ENCODE peak calls at places on chromosomes 7 and 10, in eight cellular contexts. T is IMR-90; N is tibial nerve; I is testis; P is Peyer's patch; J is right cardiac atrium; W is A549; F is CD8-positive, alpha-beta memory T cell. C is an unnamed sample. For H3K4me1, the result is how much of the 10 kb centered on the place peaks cover.

GRCh38 chr7:82549616-82550285 is 106.2 kb upstream of the CACNA2D1 start:
- DNase-seq in T (no peak), W (no peak), I (no peak), J (no peak), P (no peak), N (no peak), F (no peak), C (no peak)

GRCh38 chr7:14767716-14768425 is 134.7 kb downstream of the DGKB start:
- DNase-seq in T (no peak), F (no peak), W (no peak), I (no peak), P (no peak), J (no peak), N (no peak), C (no peak)

GRCh38 chr7:76514926-76515325 is 4.6 kb downstream of the UPK3B start:
- DNase-seq in I (peak), T (no peak), N (no peak), W (no peak), J (no peak), F (no peak), P (no peak), C (no peak)

GRCh38 chr7:155164316-155164715 is 94.2 kb downstream of the HTR5A start:
- DNase-seq in P (no peak), J (no peak), W (no peak), T (no peak), I (no peak), N (no peak), F (no peak), C (no peak)

GRCh38 chr10:1487288-1487687 is 250.0 kb downstream of the ADARB2 start:
- DNase-seq in I (no peak), P (no peak), J (no peak), N (no peak), T (no peak), F (no peak), W (no peak), C (no peak)

GRCh38 chr10:129642427-129642826 is 175.4 kb downstream of the MGMT start:
- DNase-seq in J (no peak), P (no peak), T (no peak), F (no peak), I (no peak), N (no peak), W (no peak), C (no peak)

GRCh38 chr10:22453948-22454347 is 108.7 kb downstream of the SPAG6 start:
- DNase-seq in N (no peak), T (no peak), F (no peak), I (no peak), P (no peak), W (no peak), J (no peak), C (no peak)

GRCh38 chr10:89534826-89535166 is 598 bp downstream of the SLC16A12 start:
- DNase-seq in J (no peak), I (no peak), T (no peak), P (no peak), W (no peak), N (no peak), F (no peak), C (no peak)

GRCh38 chr10:127117125-127117524 is 79.3 kb downstream of the INSYN2A start:
- DNase-seq in N (peak), J (peak), T (peak), F (no peak), I (peak), P (no peak), W (peak), C (no peak)

GRCh38 chr7:67947651-67948050 is 951.0 kb downstream of the TYW1 start:
- DNase-seq in P (no peak), F (no peak), J (no peak), T (no peak), W (no peak), I (no peak), N (no peak), C (no peak)

GRCh38 chr10:130017631-130018022 is 53.6 kb upstream of the EBF3 start:
- DNase-seq in F (no peak), T (no peak), P (no peak), J (no peak), N (no peak), W (no peak), I (no peak), C (no peak)

GRCh38 chr10:122237326-122237725 is 33.8 kb upstream of the BTBD16 start:
- DNase-seq in F (no peak), I (no peak), P (no peak), T (no peak), N (no peak), W (no peak), J (no peak), C (no peak)

GRCh38 chr7:93350338-93350737 is 118.2 kb downstream of the VPS50 start:
- DNase-seq in I (no peak), P (no peak), F (no peak), W (no peak), N (no peak), J (no peak), T (no peak), C (no peak)

GRCh38 chr10:14271621-14272020 is 59.1 kb downstream of the FRMD4A start:
- DNase-seq in P (no peak), J (no peak), I (no peak), F (no peak), T (peak), W (no peak), N (no peak), C (no peak)

GRCh38 chr7:126574838-126575250 is 677.9 kb downstream of the GRM8 start:
- DNase-seq in J (no peak), N (no peak), T (no peak), I (no peak), P (no peak), W (peak), F (no peak), C (no peak)

GRCh38 chr10:114174462-114175190 is 623 bp upstream of the CCDC186 start:
- DNase-seq in F (no peak), J (peak), I (peak), T (peak), P (peak), W (peak), N (peak), C (no peak)

GRCh38 chr7:125833839-125834238 is 904.2 kb upstream of the POT1 start:
- DNase-seq in F (no peak), J (no peak), T (no peak), W (no peak), P (no peak), I (no peak), N (no peak), C (no peak)

GRCh38 chr10:70115948-70116682 is 16.5 kb downstream of the AIFM2 start:
- DNase-seq in P (peak), J (peak), N (peak), F (peak), I (peak), W (peak), T (peak), C (peak)

GRCh38 chr10:119344381-119344780 is 137.0 kb downstream of the GRK5 start:
- DNase-seq in N (no peak), I (no peak), F (no peak), W (no peak), T (no peak), J (peak), P (no peak), C (no peak)

GRCh38 chr7:112800486-112800885 is 10.3 kb upstream of the TMEM168 start:
- DNase-seq in I (no peak), N (no peak), J (no peak), F (no peak), P (no peak), W (no peak), T (no peak), C (no peak)

GRCh38 chr10:122176232-122176865 is 94.7 kb upstream of the BTBD16 start:
- DNase-seq in N (no peak), W (no peak), P (no peak), F (no peak), I (no peak), J (no peak), T (peak), C (no peak)

GRCh38 chr10:32112055-32112454 is 55.8 kb upstream of the KIF5B start:
- DNase-seq in F (no peak), N (no peak), P (no peak), I (no peak), W (no peak), T (peak), J (no peak), C (no peak)

GRCh38 chr10:95327367-95327766 is 36.6 kb upstream of the PDLIM1 start:
- DNase-seq in W (no peak), I (no peak), P (no peak), T (peak), N (no peak), F (no peak), J (peak), C (no peak)

GRCh38 chr7:146713907-146714306 is 597.3 kb downstream of the CNTNAP2 start:
- DNase-seq in P (no peak), F (no peak), W (no peak), T (no peak), J (no peak), N (no peak), I (no peak), C (no peak)

GRCh38 chr10:79047875-79048638 is 20.7 kb upstream of the ZMIZ1 start:
- DNase-seq in N (no peak), F (no peak), P (peak), J (peak), T (no peak), I (no peak), W (no peak), C (peak)

GRCh38 chr10:3761916-3762708 is 22.9 kb downstream of the KLF6 start:
- DNase-seq in P (no peak), J (no peak), I (no peak), T (peak), W (no peak), N (no peak), F (no peak), C (no peak)

GRCh38 chr10:93591065-93591808 is 9.8 kb downstream of the RBP4 start:
- DNase-seq in F (no peak), I (no peak), W (no peak), T (no peak), P (no peak), J (peak), N (no peak), C (no peak)

GRCh38 chr10:3192856-3193635 is 20.5 kb upstream of the PITRM1 start:
- DNase-seq in N (peak), F (peak), P (peak), I (peak), J (no peak), W (peak), T (peak), C (peak)

GRCh38 chr7:91082038-91082437 is 182.2 kb upstream of the FZD1 start:
- DNase-seq in J (no peak), T (peak), F (no peak), P (no peak), W (no peak), I (no peak), N (no peak), C (no peak)

GRCh38 chr10:24873281-24873683 is 79.1 kb downstream of the PRTFDC1 start:
- DNase-seq in P (no peak), I (peak), F (no peak), W (no peak), T (peak), N (peak), J (no peak), C (no peak)
- H3K27ac ChIP-seq in P (no peak), I (no peak), F (no peak), W (peak), T (peak), N (peak), J (no peak), C (no peak)

GRCh38 chr7:23477170-23477525 is 6.9 kb upstream of the IGF2BP3 start:
- DNase-seq in W (no peak), F (no peak), I (no peak), J (no peak), N (no peak), T (no peak), P (no peak), C (no peak)

GRCh38 chr7:23475579-23475844 is 5.2 kb upstream of the IGF2BP3 start:
- DNase-seq in F (no peak), N (no peak), J (no peak), P (no peak), T (no peak), I (no peak), W (no peak), C (no peak)

GRCh38 chr7:23474829-23475578 is 4.7 kb upstream of the IGF2BP3 start:
- DNase-seq in F (no peak), W (no peak), J (no peak), N (no peak), T (no peak), I (no peak), P (no peak), C (no peak)

GRCh38 chr7:23477962-23478866 is 7.9 kb upstream of the IGF2BP3 start:
- DNase-seq in T (no peak), N (no peak), P (no peak), W (no peak), F (no peak), J (no peak), I (no peak), C (no peak)

GRCh38 chr7:23476286-23477169 is 6.2 kb upstream of the IGF2BP3 start:
- DNase-seq in T (no peak), W (no peak), I (no peak), J (no peak), F (no peak), N (no peak), P (no peak), C (no peak)
- H3K4me3 ChIP-seq in T (no peak), W (peak), I (no peak), J (no peak), F (no peak), N (no peak), P (no peak), C (no peak)

DNA sequence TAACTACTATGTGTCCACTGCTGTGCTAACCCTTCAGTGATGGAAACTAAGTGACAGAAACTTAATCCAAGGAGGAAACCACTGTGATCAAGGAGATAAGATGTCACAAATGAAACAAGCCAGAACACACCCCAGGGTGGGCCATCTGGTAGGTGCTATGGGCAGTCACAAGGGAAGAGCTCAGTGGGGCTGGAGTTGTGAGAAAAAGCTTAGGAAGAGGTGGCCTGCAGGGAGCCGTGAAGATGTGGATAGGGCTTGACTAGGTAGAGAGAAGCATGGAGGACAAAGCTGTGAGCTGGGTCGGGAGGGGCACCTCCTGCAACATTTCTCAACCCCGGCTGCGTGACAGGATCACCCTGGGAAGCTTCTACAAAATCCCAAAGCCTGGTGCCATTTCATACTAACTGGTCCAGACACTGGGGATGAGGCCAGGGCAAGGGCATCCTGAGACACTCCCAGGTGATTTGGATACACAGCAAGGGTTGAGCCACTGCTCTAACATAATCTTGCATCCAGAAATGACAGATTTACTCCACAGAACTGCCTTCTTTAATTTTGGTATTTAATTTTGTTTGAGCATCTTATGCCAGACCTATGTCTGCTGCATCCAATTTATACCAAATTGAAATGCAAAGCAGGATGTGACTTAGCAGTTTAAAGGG is 69.3 kb downstream of the OSBPL3 start:
- DNase-seq in N (no peak), F (no peak), I (no peak), P (no peak), T (no peak), J (no peak), W (no peak), C (no peak)
- H3K4me1 ChIP-seq in N (under half), F (half or more), I (under half), P (under half), T (under half), J (under half), W (under half), C (half or more)

DNA sequence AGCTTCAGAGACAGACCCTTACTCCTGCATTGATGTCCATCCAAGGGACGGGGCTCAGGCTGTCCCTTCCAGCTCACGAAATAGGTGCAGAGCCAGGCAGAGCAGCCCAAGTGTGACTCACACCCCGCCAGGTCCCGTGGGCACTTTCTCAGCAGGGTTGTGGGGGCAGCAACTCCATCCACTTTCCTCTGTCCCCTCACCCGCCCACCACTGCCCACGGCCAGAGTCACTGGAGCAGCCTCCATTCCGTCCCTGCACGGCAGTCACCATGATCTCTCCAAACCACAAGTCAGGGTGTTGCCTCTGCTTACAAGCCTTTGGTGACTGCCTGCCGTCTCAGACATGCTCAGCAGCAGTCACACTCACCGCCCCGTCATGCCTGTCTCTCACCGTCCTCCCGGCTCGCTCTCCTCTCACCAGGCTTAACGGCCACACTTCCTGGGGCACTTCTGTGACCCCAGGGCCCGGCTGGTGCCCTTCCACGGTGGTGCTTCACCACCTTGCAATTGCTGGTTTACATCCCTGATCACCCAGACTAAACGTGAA is 39.3 kb downstream of the CALML3 start:
- DNase-seq in T (peak), N (no peak), J (no peak), W (no peak), P (no peak), F (no peak), I (no peak), C (peak)
- H3K27ac ChIP-seq in T (no peak), N (no peak), J (no peak), W (peak), P (no peak), F (no peak), I (no peak), C (peak)

DNA sequence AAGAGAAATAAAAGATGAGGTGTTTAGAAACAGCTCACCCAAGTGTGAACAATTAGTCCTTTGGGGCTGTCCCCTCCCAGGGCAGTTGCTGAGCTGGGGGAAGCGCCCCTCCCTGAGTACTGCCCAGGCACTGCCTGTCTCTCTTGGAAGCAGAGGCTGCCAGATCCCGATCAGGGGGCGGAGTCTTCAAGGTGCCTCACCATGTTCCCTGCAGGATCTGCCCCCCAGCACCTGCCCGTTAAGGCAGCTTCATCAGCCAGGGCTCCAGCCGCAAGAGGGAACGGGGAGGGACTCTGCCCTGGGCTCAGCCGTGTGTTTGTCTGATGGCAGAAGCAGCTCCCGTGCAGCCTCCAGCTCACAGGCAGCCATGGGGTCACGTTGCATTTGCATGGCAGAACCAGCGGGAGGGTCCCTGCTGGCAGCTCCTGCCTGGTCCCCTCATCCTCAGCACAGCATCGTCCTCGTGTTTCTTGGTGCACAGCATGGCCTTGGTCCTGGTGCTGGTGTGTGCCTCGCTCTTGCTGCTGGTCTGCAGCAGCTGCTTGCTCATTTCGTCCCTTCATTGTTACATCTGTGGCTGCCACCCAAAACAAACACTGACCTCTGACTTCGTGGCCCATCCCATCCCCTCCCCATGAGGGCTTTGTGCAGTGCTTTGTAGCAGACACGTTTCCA is 10.7 kb upstream of the DPYSL4 start:
- DNase-seq in F (no peak), N (no peak), P (no peak), W (no peak), I (no peak), T (no peak), J (peak), C (no peak)
- H3K4me3 ChIP-seq in F (no peak), N (no peak), P (no peak), W (peak), I (no peak), T (no peak), J (no peak), C (no peak)

GRCh38 chr10:34759161-34759836 is 55.8 kb downstream of the PARD3 start:
- DNase-seq in J (no peak), N (no peak), P (no peak), T (no peak), W (no peak), I (no peak), F (no peak), C (no peak)

GRCh38 chr10:34756584-34756983 is 58.5 kb downstream of the PARD3 start:
- DNase-seq in P (no peak), F (no peak), J (no peak), N (no peak), T (no peak), I (no peak), W (no peak), C (no peak)

GRCh38 chr10:34759837-34760215 is 55.3 kb downstream of the PARD3 start:
- DNase-seq in N (no peak), I (no peak), T (no peak), F (no peak), W (no peak), J (no peak), P (no peak), C (no peak)

GRCh38 chr10:34757933-34758332 is 57.2 kb downstream of the PARD3 start:
- DNase-seq in I (no peak), T (no peak), N (no peak), W (no peak), P (no peak), J (no peak), F (no peak), C (no peak)

DNA sequence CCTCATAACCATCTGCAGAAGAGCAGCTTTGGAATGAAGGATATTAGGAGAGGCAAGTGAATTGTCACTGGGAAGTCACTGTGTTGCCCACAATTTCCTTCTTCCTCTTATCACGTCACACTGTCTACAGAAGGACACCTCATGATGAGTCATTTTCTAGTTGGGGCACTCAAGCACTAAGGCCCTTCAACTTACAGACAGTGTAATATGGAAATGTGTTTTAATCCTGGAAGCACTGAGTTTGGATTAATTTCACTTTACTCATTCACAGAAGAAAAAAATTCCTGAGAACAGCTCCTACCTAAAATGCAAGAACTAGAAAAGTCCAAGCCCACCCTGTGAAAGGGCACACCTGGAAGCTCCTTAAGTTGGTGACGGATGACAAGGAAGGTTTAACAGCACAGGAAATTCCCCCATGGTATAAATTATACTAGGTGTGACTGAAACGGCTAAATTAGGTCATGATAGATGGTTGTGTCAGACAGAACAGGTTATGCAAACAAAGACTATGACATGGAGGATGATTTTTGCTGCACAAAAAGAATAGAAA is 56.6 kb downstream of the PARD3 start:
- DNase-seq in I (no peak), W (peak), F (no peak), J (no peak), N (no peak), T (peak), P (no peak), C (no peak)
- H3K4me1 ChIP-seq in I (under half), W (half or more), F (under half), J (under half), N (under half), T (under half), P (under half), C (under half)

GRCh38 chr7:885261-885892 is 9.0 kb downstream of the GET4 start:
- DNase-seq in J (peak), T (no peak), P (no peak), W (no peak), F (no peak), I (no peak), N (no peak), C (no peak)

GRCh38 chr7:883029-884021 is 7.0 kb downstream of the GET4 start:
- DNase-seq in J (peak), F (no peak), P (no peak), N (no peak), I (peak), T (no peak), W (no peak), C (no peak)

GRCh38 chr7:885893-886625 is 9.7 kb downstream of the GET4 start:
- DNase-seq in I (no peak), P (no peak), F (no peak), J (peak), N (no peak), T (no peak), W (no peak), C (no peak)

GRCh38 chr7:882336-883028 is 6.1 kb downstream of the GET4 start:
- DNase-seq in P (no peak), J (peak), F (no peak), T (no peak), N (no peak), I (no peak), W (no peak), C (no peak)

GRCh38 chr7:884191-885003 is 8.0 kb downstream of the GET4 start:
- DNase-seq in F (no peak), P (no peak), I (no peak), J (peak), N (no peak), T (no peak), W (no peak), C (no peak)
- H3K27ac ChIP-seq in F (no peak), P (no peak), I (no peak), J (no peak), N (no peak), T (no peak), W (no peak), C (no peak)